ENCODE peak calls at places on chromosomes 16 and 17, in five cellular contexts. One of them, this sample, is unnamed.

GRCh38 chr17:82985973-82986372 is 93.4 kb upstream of the METRNL start:
- DNase-seq in NCI-H1436 treated with DMSO at 0.1 percent for 48 hours: no peak
- DNase-seq in psoas muscle: no peak
- DNase-seq in stimulated activated CD8-positive, alpha-beta memory T cell treated with anti-CD3 and anti-CD28 coated beads, Interleukin-15, amount 100 ng/mL, for 24 hours: peak
- DNase-seq in neural crest cell: peak
- DNase-seq in this sample: peak

GRCh38 chr17:36857698-36858097 is 79.6 kb upstream of the LHX1 start:
- DNase-seq in NCI-H1436 treated with DMSO at 0.1 percent for 48 hours: no peak
- DNase-seq in psoas muscle: no peak
- DNase-seq in stimulated activated CD8-positive, alpha-beta memory T cell treated with anti-CD3 and anti-CD28 coated beads, Interleukin-15, amount 100 ng/mL, for 24 hours: no peak
- DNase-seq in neural crest cell: no peak
- DNase-seq in this sample: no peak

GRCh38 chr16:4460936-4461249 is 13.5 kb downstream of the NMRAL1 start:
- DNase-seq in NCI-H1436 treated with DMSO at 0.1 percent for 48 hours: no peak
- DNase-seq in psoas muscle: no peak
- DNase-seq in stimulated activated CD8-positive, alpha-beta memory T cell treated with anti-CD3 and anti-CD28 coated beads, Interleukin-15, amount 100 ng/mL, for 24 hours: no peak
- DNase-seq in neural crest cell: no peak
- DNase-seq in this sample: no peak

GRCh38 chr17:65572581-65573282 is 11.3 kb upstream of the AXIN2 start:
- DNase-seq in NCI-H1436 treated with DMSO at 0.1 percent for 48 hours: no peak
- DNase-seq in psoas muscle: no peak
- DNase-seq in stimulated activated CD8-positive, alpha-beta memory T cell treated with anti-CD3 and anti-CD28 coated beads, Interleukin-15, amount 100 ng/mL, for 24 hours: no peak
- DNase-seq in neural crest cell: no peak
- DNase-seq in this sample: no peak

GRCh38 chr16:12147681-12148479 is 171.3 kb downstream of the SNX29 start:
- DNase-seq in NCI-H1436 treated with DMSO at 0.1 percent for 48 hours: no peak
- DNase-seq in psoas muscle: no peak
- DNase-seq in stimulated activated CD8-positive, alpha-beta memory T cell treated with anti-CD3 and anti-CD28 coated beads, Interleukin-15, amount 100 ng/mL, for 24 hours: no peak
- DNase-seq in neural crest cell: no peak
- DNase-seq in this sample: no peak

GRCh38 chr16:2156025-2156848 is 655 bp downstream of the TRAF7 start:
- DNase-seq in NCI-H1436 treated with DMSO at 0.1 percent for 48 hours: no peak
- DNase-seq in psoas muscle: no peak
- DNase-seq in stimulated activated CD8-positive, alpha-beta memory T cell treated with anti-CD3 and anti-CD28 coated beads, Interleukin-15, amount 100 ng/mL, for 24 hours: no peak
- DNase-seq in neural crest cell: no peak
- DNase-seq in this sample: peak

GRCh38 chr16:17556276-17557052 is 85.7 kb upstream of the XYLT1 start:
- DNase-seq in NCI-H1436 treated with DMSO at 0.1 percent for 48 hours: no peak
- DNase-seq in psoas muscle: no peak
- DNase-seq in stimulated activated CD8-positive, alpha-beta memory T cell treated with anti-CD3 and anti-CD28 coated beads, Interleukin-15, amount 100 ng/mL, for 24 hours: no peak
- DNase-seq in neural crest cell: peak
- DNase-seq in this sample: peak

GRCh38 chr16:49491111-49491670 is 117.6 kb downstream of the C16orf78 start:
- DNase-seq in NCI-H1436 treated with DMSO at 0.1 percent for 48 hours: no peak
- DNase-seq in psoas muscle: no peak
- DNase-seq in stimulated activated CD8-positive, alpha-beta memory T cell treated with anti-CD3 and anti-CD28 coated beads, Interleukin-15, amount 100 ng/mL, for 24 hours: no peak
- DNase-seq in neural crest cell: no peak
- DNase-seq in this sample: no peak